ENCODE peak calls at places on chromosomes 7 and 10, in six cellular contexts. E, P, G, Y, K and T are unnamed samples.

GRCh38 chr10:15542817-15543216 is 171.7 kb upstream of the FAM171A1 start:
- DNase-seq in G (no peak), P (no peak), Y (no peak), K (no peak), E (no peak), T (no peak)

GRCh38 chr10:21687994-21688301 is 153.9 kb downstream of the MLLT10 start:
- DNase-seq in Y (no peak), E (no peak), K (no peak), G (no peak), P (no peak), T (no peak)

GRCh38 chr7:141014091-141014490 is 661 bp downstream of the MRPS33 start:
- DNase-seq in P (no peak), E (no peak), Y (no peak), K (peak), G (peak), T (peak)

GRCh38 chr7:15764010-15764409 is 77.5 kb upstream of the MEOX2 start:
- DNase-seq in G (no peak), K (no peak), Y (no peak), E (no peak), P (no peak), T (no peak)

GRCh38 chr10:37906382-37906781 is 49.0 kb upstream of the ZNF248 start:
- DNase-seq in P (no peak), G (no peak), Y (no peak), K (no peak), E (no peak), T (no peak)

GRCh38 chr7:155509725-155510551 is 36.4 kb downstream of the CNPY1 start:
- DNase-seq in Y (no peak), E (no peak), G (no peak), K (no peak), P (no peak), T (no peak)

GRCh38 chr7:50788393-50788792 is 5.7 kb upstream of the GRB10 start:
- DNase-seq in G (no peak), Y (no peak), E (no peak), P (no peak), K (no peak), T (no peak)

GRCh38 chr10:80070068-80070467 is 8.4 kb upstream of the TMEM254 start:
- DNase-seq in E (no peak), K (peak), Y (no peak), G (no peak), P (no peak), T (no peak)

GRCh38 chr10:7233259-7233991 is 177.4 kb downstream of the SFMBT2 start:
- DNase-seq in P (no peak), G (no peak), K (no peak), E (no peak), Y (no peak), T (no peak)

GRCh38 chr7:131553906-131554305 is 2.5 kb downstream of the PODXL start:
- DNase-seq in Y (no peak), K (no peak), E (no peak), P (no peak), G (no peak), T (no peak)

GRCh38 chr7:93310346-93310745 is 78.2 kb downstream of the VPS50 start:
- DNase-seq in E (no peak), P (no peak), G (no peak), Y (no peak), K (no peak), T (no peak)

GRCh38 chr7:128176696-128177095 is 64.4 kb upstream of the LEP start:
- DNase-seq in K (no peak), P (no peak), Y (no peak), G (peak), E (peak), T (no peak)

GRCh38 chr10:91378061-91378460 is 32.1 kb upstream of the HECTD2 start:
- DNase-seq in K (no peak), G (peak), E (peak), P (no peak), Y (no peak), T (no peak)

GRCh38 chr7:115516341-115516740 is 514.2 kb downstream of the TFEC start:
- DNase-seq in G (peak), E (peak), K (no peak), P (no peak), Y (no peak), T (no peak)

GRCh38 chr10:69315610-69316312 is 37.5 kb downstream of the HK1 start:
- DNase-seq in P (no peak), K (no peak), E (no peak), Y (no peak), G (peak), T (no peak)

GRCh38 chr10:32985341-32985764 is 27.3 kb upstream of the ITGB1 start:
- DNase-seq in G (no peak), K (no peak), P (no peak), Y (no peak), E (no peak), T (no peak)

GRCh38 chr7:140719711-140720110 is 23.2 kb downstream of the NDUFB2 start:
- DNase-seq in G (no peak), P (no peak), Y (no peak), E (peak), K (peak), T (no peak)

GRCh38 chr10:74949434-74949833 is 123.0 kb downstream of the KAT6B start:
- DNase-seq in E (no peak), G (no peak), P (no peak), Y (no peak), K (no peak), T (peak)

GRCh38 chr10:33410860-33411234 is 76.4 kb upstream of the NRP1 start:
- DNase-seq in E (no peak), K (no peak), P (no peak), Y (no peak), G (no peak), T (no peak)

GRCh38 chr7:134414109-134414508 is 44.8 kb downstream of the AKR1B1 start:
- DNase-seq in E (no peak), K (no peak), P (no peak), Y (no peak), G (no peak), T (no peak)

GRCh38 chr10:26741368-26741767 is 43.9 kb downstream of the PDSS1 start:
- DNase-seq in P (no peak), K (no peak), Y (no peak), G (no peak), E (no peak), T (no peak)

GRCh38 chr7:3643091-3643490 is 342.0 kb downstream of the SDK1 start:
- DNase-seq in P (no peak), K (no peak), G (no peak), E (no peak), Y (no peak), T (no peak)

GRCh38 chr10:76721891-76722505 is 915.6 kb downstream of the KCNMA1 start:
- DNase-seq in Y (no peak), E (no peak), K (no peak), G (no peak), P (no peak), T (no peak)

GRCh38 chr7:31408120-31408729 is 67.7 kb upstream of the NEUROD6 start:
- DNase-seq in P (no peak), G (peak), E (peak), K (no peak), Y (no peak), T (no peak)

GRCh38 chr7:220151-220841 is 27.9 kb downstream of the FAM20C start:
- DNase-seq in K (no peak), Y (no peak), G (no peak), E (no peak), P (peak), T (no peak)

GRCh38 chr7:8700076-8700624 is 266.7 kb downstream of the NXPH1 start:
- DNase-seq in Y (no peak), K (no peak), E (no peak), G (no peak), P (no peak), T (no peak)

GRCh38 chr10:3648179-3648975 is 136.6 kb downstream of the KLF6 start:
- DNase-seq in P (no peak), E (no peak), G (no peak), K (no peak), Y (no peak), T (no peak)

GRCh38 chr10:102109166-102110116 is 10.7 kb downstream of the LDB1 start:
- DNase-seq in K (no peak), G (no peak), E (no peak), P (no peak), Y (no peak), T (no peak)

GRCh38 chr10:113359664-113360063 is 193.2 kb upstream of the HABP2 start:
- DNase-seq in Y (no peak), E (no peak), P (no peak), G (no peak), K (no peak), T (no peak)

GRCh38 chr10:129599160-129599559 is 132.1 kb downstream of the MGMT start:
- DNase-seq in G (no peak), E (no peak), Y (no peak), P (no peak), K (no peak), T (no peak)

GRCh38 chr10:37682617-37683016 is 174.8 kb downstream of the ZNF248 start:
- DNase-seq in E (no peak), G (no peak), Y (no peak), K (no peak), P (no peak), T (no peak)

GRCh38 chr7:93856319-93856718 is 34.2 kb downstream of the TFPI2 start:
- DNase-seq in G (no peak), P (no peak), E (peak), K (no peak), Y (no peak), T (no peak)

GRCh38 chr10:84008878-84009277 is 130.4 kb upstream of the GHITM start:
- DNase-seq in P (no peak), G (no peak), K (no peak), Y (no peak), E (peak), T (peak)

GRCh38 chr7:151167197-151167911 is at the start of gene GBX1:
- DNase-seq in E (no peak), G (no peak), Y (peak), K (no peak), P (no peak), T (peak)